ENCODE peak calls at places on chromosome 7, in five cellular contexts. V is cardiac muscle cell; M is NCI-H1694 treated with DMSO at 0.1 percent for 48 hours; W is stimulated activated CD4-positive, alpha-beta T cell treated with anti-CD3 and anti-CD28 coated beads, Interleukin-1b, Interleukin-23, amount 100 ng/mL, for 1 hour; Y is activated naive CD8-positive, alpha-beta T cell treated with anti-CD3 and anti-CD28 coated beads for 36 hours. U is an unnamed sample.

GRCh38 chr7:43942997-43943701 is 16.9 kb downstream of the UBE2D4 start:
- DNase-seq in W (no peak), M (no peak), Y (no peak), V (no peak), U (no peak)

GRCh38 chr7:23530355-23530754 is 1.4 kb downstream of the TRA2A start:
- DNase-seq in M (peak; percentile 30), V (peak; percentile 47), W (peak; percentile 3), Y (no peak), U (no peak)

GRCh38 chr7:142805350-142806020 is 34.7 kb downstream of the PRSS2 start:
- DNase-seq in M (no peak), V (no peak), W (no peak), Y (no peak), U (no peak)

GRCh38 chr7:91324663-91325062 is 60.4 kb downstream of the FZD1 start:
- DNase-seq in Y (no peak), V (no peak), W (no peak), M (no peak), U (no peak)

GRCh38 chr7:105723582-105723981 is 142.3 kb upstream of the EFCAB10 start:
- DNase-seq in Y (no peak), W (no peak), M (peak; percentile 85), V (no peak), U (peak; percentile 52)

GRCh38 chr7:34011017-34011680 is 105.8 kb downstream of the BMPER start:
- DNase-seq in V (peak; percentile 47), Y (no peak), M (no peak), W (no peak), U (no peak)

GRCh38 chr7:4076701-4077294 is 605.3 kb upstream of the FOXK1 start:
- DNase-seq in Y (no peak), V (no peak), M (no peak), W (no peak), U (no peak)

GRCh38 chr7:11492307-11492706 is 339.7 kb downstream of the THSD7A start:
- DNase-seq in Y (no peak), V (peak; percentile 44), W (no peak), M (no peak), U (no peak)

GRCh38 chr7:113026941-113027340 is 59.7 kb downstream of the GPR85 start:
- DNase-seq in Y (no peak), M (no peak), V (no peak), W (no peak), U (no peak)

GRCh38 chr7:95338832-95339231 is 14.5 kb upstream of the PON1 start:
- DNase-seq in V (no peak), M (no peak), W (no peak), Y (no peak), U (no peak)

GRCh38 chr7:128410092-128410665 is 397 bp upstream of the IMPDH1 start:
- DNase-seq in M (peak; percentile 42), W (no peak), Y (peak; percentile 73), V (peak; percentile 95), U (peak; percentile 60)

GRCh38 chr7:145599376-145599775 is 517.2 kb upstream of the CNTNAP2 start:
- DNase-seq in V (no peak), W (no peak), M (no peak), Y (no peak), U (no peak)

GRCh38 chr7:129127601-129128000 is 16.9 kb upstream of the TSPAN33 start:
- DNase-seq in Y (no peak), M (no peak), V (no peak), W (no peak), U (no peak)

GRCh38 chr7:26658080-26658697 is 206.2 kb downstream of the SKAP2 start:
- DNase-seq in V (no peak), W (no peak), Y (no peak), M (peak; percentile 92), U (peak; percentile 44)

GRCh38 chr7:15508258-15508657 is 53.6 kb downstream of the AGMO start:
- DNase-seq in V (peak; percentile 9), W (no peak), Y (no peak), M (no peak), U (no peak)

GRCh38 chr7:101787864-101788263 is 29.6 kb upstream of the CUX1 start:
- DNase-seq in W (no peak), V (no peak), M (no peak), Y (no peak), U (no peak)

GRCh38 chr7:98329100-98329871 is 47.8 kb downstream of the BRI3 start:
- DNase-seq in Y (no peak), V (peak; percentile 95), M (no peak), W (no peak), U (no peak)